ENCODE peak calls at places on chromosomes 7 and 10, in six cellular contexts. P is NCI-H510A, Q is tibial artery, B is ascending aorta, S is naive B cell, Z is HL-60. N is an unnamed sample.

GRCh38 chr7:494261-494687 is 25.4 kb downstream of the PDGFA start:
- DNase-seq in P (no peak), S (no peak), Q (no peak), B (no peak), Z (no peak), N (no peak)

GRCh38 chr7:28032738-28033380 is 147.7 kb downstream of the JAZF1 start:
- DNase-seq in P (no peak), B (no peak), S (no peak), Q (no peak), Z (no peak), N (no peak)

GRCh38 chr7:129831424-129832058 is 121.2 kb downstream of the UBE2H start:
- DNase-seq in Q (no peak), P (no peak), Z (no peak), S (no peak), B (no peak), N (no peak)

GRCh38 chr7:81008901-81009300 is 90.0 kb upstream of the SEMA3C start:
- DNase-seq in B (no peak), P (no peak), Q (no peak), S (no peak), Z (no peak), N (no peak)

GRCh38 chr7:14800664-14801063 is 101.9 kb downstream of the DGKB start:
- DNase-seq in Q (no peak), P (no peak), B (no peak), S (no peak), Z (no peak), N (no peak)

GRCh38 chr7:150377116-150377979 is 1.8 kb upstream of the ZNF775 start:
- DNase-seq in S (peak), B (no peak), Z (no peak), P (no peak), Q (no peak), N (peak)

GRCh38 chr10:123999956-124000615 is 93.3 kb downstream of the CHST15 start:
- DNase-seq in S (no peak), Z (no peak), P (no peak), B (no peak), Q (no peak), N (no peak)

GRCh38 chr10:69685426-69685801 is 55.4 kb downstream of the FAM241B start:
- DNase-seq in B (no peak), Q (no peak), P (no peak), S (no peak), Z (no peak), N (no peak)

GRCh38 chr7:140696024-140696678 is 357 bp upstream of the NDUFB2 start:
- DNase-seq in Q (peak), S (no peak), P (peak), B (peak), Z (peak), N (peak)

GRCh38 chr10:120841522-120842189 is 9.5 kb upstream of the WDR11 start:
- DNase-seq in P (no peak), Z (no peak), S (no peak), Q (no peak), B (no peak), N (no peak)

GRCh38 chr7:126790763-126791162 is 462.0 kb downstream of the GRM8 start:
- DNase-seq in P (no peak), Z (no peak), Q (no peak), S (no peak), B (no peak), N (no peak)

GRCh38 chr10:90958781-90959180 is 37.9 kb upstream of the ANKRD1 start:
- DNase-seq in P (no peak), S (no peak), B (no peak), Q (no peak), Z (no peak), N (no peak)

GRCh38 chr7:158110034-158110590 is 477.5 kb downstream of the PTPRN2 start:
- DNase-seq in P (no peak), Z (no peak), Q (no peak), S (no peak), B (no peak), N (no peak)

GRCh38 chr7:120023494-120024167 is 249.3 kb upstream of the KCND2 start:
- DNase-seq in S (no peak), B (no peak), Z (no peak), P (no peak), Q (no peak), N (no peak)

GRCh38 chr10:30436200-30436599 is 2.2 kb downstream of the MAP3K8 start:
- DNase-seq in P (no peak), B (no peak), S (no peak), Q (no peak), Z (peak), N (peak)

GRCh38 chr7:157465597-157466348 is 129.0 kb downstream of the DNAJB6 start:
- DNase-seq in S (no peak), B (no peak), Z (no peak), Q (no peak), P (no peak), N (no peak)

GRCh38 chr7:1224093-1224702 is 8.5 kb upstream of the UNCX start:
- DNase-seq in S (no peak), P (no peak), Z (no peak), B (no peak), Q (no peak), N (no peak)

GRCh38 chr10:70562036-70562710 is 40.4 kb downstream of the PRF1 start:
- DNase-seq in P (no peak), S (no peak), Q (no peak), B (no peak), Z (no peak), N (no peak)

GRCh38 chr7:143362126-143362961 is at the start of gene FAM131B:
- DNase-seq in Z (no peak), B (no peak), Q (no peak), P (no peak), S (no peak), N (no peak)

GRCh38 chr7:23298141-23298851 is 843 bp upstream of the MALSU1 start:
- DNase-seq in Z (no peak), P (no peak), B (no peak), Q (no peak), S (no peak), N (no peak)

GRCh38 chr10:110762849-110763211 is 108.9 kb upstream of the PDCD4 start:
- DNase-seq in S (no peak), B (no peak), P (no peak), Q (no peak), Z (no peak), N (no peak)